ENCODE peak calls at places on chromosome 7, in seven cellular contexts. I is stromal cell of bone marrow; N is stimulated activated CD4-positive, alpha-beta T cell treated with anti-CD3 and anti-CD28 coated beads, Interleukin-15, amount 100 ng/mL, for 1 hour; B is H9; Y is choroid plexus epithelial cell; U is NCI-H1417; H is NCI-H1105 treated with DMSO at 0.1 percent for 48 hours. F is an unnamed sample.

GRCh38 chr7:47088329-47089067 is 493.4 kb downstream of the TNS3 start:
- DNase-seq in B (peak), I (peak), U (peak), N (no peak), H (peak), Y (peak), F (peak)

GRCh38 chr7:1925349-1925748 is 255.3 kb downstream of the ELFN1 start:
- DNase-seq in N (no peak), H (no peak), Y (no peak), I (no peak), B (no peak), U (no peak), F (no peak)

GRCh38 chr7:1781369-1781768 is 111.3 kb downstream of the ELFN1 start:
- DNase-seq in Y (no peak), H (no peak), U (no peak), I (no peak), N (no peak), B (no peak), F (peak)

GRCh38 chr7:37916673-37917660 is at the start of gene SFRP4:
- DNase-seq in Y (peak), I (peak), B (peak), U (peak), N (no peak), H (peak), F (peak)

GRCh38 chr7:107884419-107884818 is 6.6 kb upstream of the DLD start:
- DNase-seq in H (no peak), B (no peak), I (no peak), N (no peak), U (no peak), Y (no peak), F (no peak)

GRCh38 chr7:149662591-149663095 is 110.7 kb downstream of the ZNF467 start:
- DNase-seq in B (peak), Y (peak), U (peak), N (peak), I (no peak), H (no peak), F (no peak)

GRCh38 chr7:154998481-154998880 is 4.4 kb downstream of the PAXIP1 start:
- DNase-seq in B (no peak), N (no peak), I (no peak), H (no peak), U (no peak), Y (no peak), F (no peak)

GRCh38 chr7:108017776-108018151 is 14.8 kb upstream of the LAMB1 start:
- DNase-seq in U (no peak), Y (no peak), B (no peak), I (no peak), N (no peak), H (no peak), F (no peak)

GRCh38 chr7:28520074-28521015 is 108.0 kb downstream of the CREB5 start:
- DNase-seq in N (no peak), U (no peak), Y (no peak), I (no peak), H (no peak), B (no peak), F (no peak)

GRCh38 chr7:155979566-155979965 is 167.3 kb upstream of the SHH start:
- DNase-seq in N (no peak), I (no peak), B (no peak), H (no peak), U (no peak), Y (no peak), F (peak)

GRCh38 chr7:2884161-2884560 is 40.1 kb upstream of the GNA12 start:
- DNase-seq in I (no peak), B (no peak), U (no peak), N (no peak), Y (no peak), H (no peak), F (no peak)

GRCh38 chr7:132720835-132721234 is 144.6 kb upstream of the PLXNA4 start:
- DNase-seq in I (no peak), B (peak), U (no peak), N (no peak), H (no peak), Y (no peak), F (no peak)

GRCh38 chr7:150965273-150965830 is 12.8 kb downstream of the KCNH2 start:
- DNase-seq in I (no peak), B (no peak), N (no peak), H (no peak), U (no peak), Y (no peak), F (no peak)

GRCh38 chr7:23276381-23276780 is 22.8 kb upstream of the MALSU1 start:
- DNase-seq in U (no peak), B (peak), I (no peak), Y (peak), H (no peak), N (no peak), F (no peak)

GRCh38 chr7:139725077-139725476 is 52.7 kb downstream of the HIPK2 start:
- DNase-seq in H (peak), I (peak), N (no peak), U (peak), Y (peak), B (no peak), F (no peak)

GRCh38 chr7:101733713-101734475 is 83.5 kb upstream of the CUX1 start:
- DNase-seq in B (peak), N (no peak), Y (peak), U (no peak), H (peak), I (peak), F (no peak)

GRCh38 chr7:127366680-127367079 is 25.8 kb downstream of the ZNF800 start:
- DNase-seq in Y (no peak), H (no peak), I (no peak), B (no peak), U (no peak), N (no peak), F (no peak)

GRCh38 chr7:3067193-3067592 is 23.5 kb upstream of the CARD11 start:
- DNase-seq in I (no peak), U (no peak), Y (no peak), N (no peak), B (no peak), H (no peak), F (no peak)

GRCh38 chr7:69845721-69846495 is 247.6 kb downstream of the AUTS2 start:
- DNase-seq in B (no peak), Y (no peak), I (peak), N (no peak), H (peak), U (no peak), F (no peak)

GRCh38 chr7:24871765-24872164 is 108.2 kb downstream of the OSBPL3 start:
- DNase-seq in B (no peak), Y (no peak), H (no peak), U (no peak), I (no peak), N (no peak), F (no peak)

F was measured in ureter.